ENCODE peak calls at places on chromosomes 2 and 18, in five cellular contexts. Q is endothelial cell, U is midbrain, G is germinal center, W is astrocyte of the cerebellum. K is an unnamed sample.

GRCh38 chr2:182522930-182523541 is 96.2 kb upstream of the PDE1A start:
- DNase-seq in G (no peak), W (peak), U (no peak), Q (peak), K (no peak)

GRCh38 chr2:59339121-59339836 is 1098.2 kb upstream of the FANCL start:
- DNase-seq in U (no peak), Q (no peak), G (no peak), W (no peak), K (no peak)

GRCh38 chr2:150400849-150401248 is 86.6 kb downstream of the RND3 start:
- DNase-seq in U (no peak), Q (no peak), G (no peak), W (no peak), K (no peak)

GRCh38 chr2:26489213-26489850 is 11.4 kb upstream of the OTOF start:
- DNase-seq in Q (no peak), G (no peak), W (no peak), U (no peak), K (no peak)

GRCh38 chr2:168343586-168343985 is 96.2 kb upstream of the STK39 start:
- DNase-seq in W (no peak), Q (no peak), U (no peak), G (no peak), K (peak)

GRCh38 chr2:95346236-95346737 is 49.1 kb downstream of the KCNIP3 start:
- DNase-seq in U (peak), W (no peak), G (no peak), Q (no peak), K (no peak)

GRCh38 chr2:178484245-178485041 is 4.2 kb downstream of the PLEKHA3 start:
- DNase-seq in W (no peak), Q (no peak), U (peak), G (no peak), K (peak)

GRCh38 chr2:20411361-20411894 is 35.4 kb upstream of the RHOB start:
- DNase-seq in W (peak), Q (peak), G (peak), U (peak), K (peak)

GRCh38 chr2:127061377-127062273 is 45.3 kb downstream of the BIN1 start:
- DNase-seq in G (no peak), W (no peak), U (no peak), Q (peak), K (no peak)

GRCh38 chr2:10385933-10386773 is 62.0 kb downstream of the ODC1 start:
- DNase-seq in G (no peak), Q (no peak), W (no peak), U (no peak), K (no peak)

GRCh38 chr2:120935339-120936313 is 200.0 kb downstream of the GLI2 start:
- DNase-seq in U (no peak), Q (no peak), W (no peak), G (no peak), K (no peak)

GRCh38 chr18:11310476-11311086 is 161.2 kb upstream of the PIEZO2 start:
- DNase-seq in Q (peak), U (peak), W (no peak), G (no peak), K (no peak)

GRCh38 chr2:231037202-231037730 is at the start of gene C2orf72:
- DNase-seq in G (peak), W (no peak), U (no peak), Q (peak), K (no peak)

GRCh38 chr2:60880633-60880987 is 764 bp upstream of the REL start:
- DNase-seq in U (no peak), W (peak), G (no peak), Q (no peak), K (no peak)

GRCh38 chr18:10443001-10443400 is 11.4 kb upstream of the APCDD1 start:
- DNase-seq in G (no peak), W (no peak), Q (no peak), U (peak), K (no peak)

GRCh38 chr18:10101729-10102128 is 187.9 kb downstream of the VAPA start:
- DNase-seq in Q (no peak), G (no peak), U (no peak), W (no peak), K (no peak)

GRCh38 chr2:240455719-240456606 is 20.5 kb downstream of the GPC1 start:
- DNase-seq in Q (no peak), G (no peak), W (no peak), U (no peak), K (no peak)

GRCh38 chr2:20457027-20457426 is 10.2 kb downstream of the RHOB start:
- DNase-seq in U (no peak), Q (no peak), G (no peak), W (no peak), K (no peak)

GRCh38 chr2:157443090-157443489 is 799 bp downstream of the CYTIP start:
- DNase-seq in Q (no peak), G (no peak), W (no peak), U (no peak), K (no peak)

GRCh38 chr2:240203842-240204270 is 63.4 kb upstream of the OTOS start:
- DNase-seq in G (no peak), U (no peak), W (no peak), Q (no peak), K (no peak)

GRCh38 chr2:233563663-233564430 is 2.7 kb downstream of the USP40 start:
- DNase-seq in Q (no peak), G (no peak), U (no peak), W (no peak), K (no peak)

GRCh38 chr2:27442282-27442980 is at the start of gene KRTCAP3:
- DNase-seq in G (peak), W (no peak), Q (peak), U (no peak), K (no peak)

GRCh38 chr2:46615555-46616487 is 136.5 kb downstream of the TMEM247 start:
- DNase-seq in W (no peak), Q (peak), U (peak), G (peak), K (peak)

GRCh38 chr2:241063093-241063551 is 39.0 kb downstream of the MTERF4 start:
- DNase-seq in W (no peak), Q (peak), G (no peak), U (no peak), K (no peak)

GRCh38 chr2:10414000-10414451 is 34.1 kb downstream of the ODC1 start:
- DNase-seq in W (no peak), U (peak), Q (no peak), G (peak), K (no peak)

GRCh38 chr18:44047585-44047984 is 633.1 kb upstream of the SETBP1 start:
- DNase-seq in U (no peak), W (no peak), G (no peak), Q (no peak), K (no peak)

GRCh38 chr2:135494503-135494902 is 36.5 kb downstream of the ZRANB3 start:
- DNase-seq in W (no peak), Q (no peak), G (no peak), U (no peak), K (no peak)

GRCh38 chr18:8947576-8947975 is 154.9 kb upstream of the NDUFV2 start:
- DNase-seq in U (no peak), W (peak), Q (no peak), G (no peak), K (no peak)

GRCh38 chr18:22564036-22564435 is 146.3 kb upstream of the CTAGE1 start:
- DNase-seq in Q (no peak), G (no peak), U (no peak), W (peak), K (no peak)

GRCh38 chr2:214006601-214007000 is 404.3 kb upstream of the VWC2L start:
- DNase-seq in W (no peak), U (no peak), Q (no peak), G (no peak), K (no peak)

GRCh38 chr2:145530653-145531052 is 1010.7 kb upstream of the ZEB2 start:
- DNase-seq in Q (no peak), W (no peak), U (no peak), G (no peak), K (no peak)

GRCh38 chr2:13193075-13193474 is 476.3 kb downstream of the TRIB2 start:
- DNase-seq in U (no peak), W (no peak), Q (no peak), G (no peak), K (no peak)

GRCh38 chr18:79856119-79857080 is 58.7 kb downstream of the KCNG2 start:
- DNase-seq in W (no peak), U (peak), G (peak), Q (peak), K (no peak)

GRCh38 chr2:70511986-70512729 is 41.5 kb downstream of the TGFA start:
- DNase-seq in Q (no peak), W (no peak), G (no peak), U (no peak), K (no peak)